ENCODE peak calls at places on chromosome 2, in ten cellular contexts. H is stimulated activated CD8-positive, alpha-beta memory T cell treated with anti-CD3 and anti-CD28 coated beads, Interleukin-4, amount 100 ng/mL, for 24 hours; W is 8988T; D is testis; V is hypothalamus; A is choroid plexus epithelial cell; K is effector CD4-positive, alpha-beta T cell; I is coronary artery; O is mammary epithelial cell; Q is activated T-helper 2 cell treated with anti-CD3 and anti-CD28 coated beads, Interferon-gamma antibody, Interleukin-2, Interleukin-4, amounts not matched to agents 10 μg/mL and 5 μg/mL and 100 μg/mL, durations not matched to agents 14 hours and 24 hours and 36 hours. N is an unnamed sample.

GRCh38 chr2:32632089-32632488 is 4.2 kb downstream of the TTC27 start:
- DNase-seq in H (no peak), W (no peak), D (no peak), V (no peak), A (peak; percentile 56), K (no peak), I (no peak), O (peak; percentile 59), Q (no peak), N (no peak)

GRCh38 chr2:171522057-171522803 is at the start of gene CYBRD1:
- DNase-seq in H (no peak), W (peak; percentile 46), D (peak; percentile 86), V (peak; percentile 85), A (peak; percentile 90), K (no peak), I (peak; percentile 92), O (peak; percentile 44), Q (peak; percentile 9), N (peak; percentile 3)

GRCh38 chr2:175309799-175310198 is 128.3 kb upstream of the ATP5MC3 start:
- DNase-seq in H (no peak), W (peak; percentile 31), D (peak; percentile 20), V (no peak), A (peak; percentile 40), K (no peak), I (no peak), O (no peak), Q (no peak), N (no peak)

GRCh38 chr2:70994445-70995226 is at the start of gene TEX261:
- DNase-seq in H (peak; percentile 89), W (peak; percentile 91), D (peak; percentile 86), V (peak; percentile 77), A (peak; percentile 82), K (peak; percentile 83), I (peak; percentile 93), O (peak; percentile 84), Q (peak; percentile 89), N (peak; percentile 90)

GRCh38 chr2:42095923-42096408 is 48.1 kb downstream of the PKDCC start:
- DNase-seq in H (peak; percentile 51), W (no peak), D (peak; percentile 90), V (peak; percentile 39), A (peak; percentile 91), K (peak; percentile 71), I (no peak), O (peak; percentile 56), Q (peak; percentile 57), N (peak; percentile 46)

GRCh38 chr2:140353541-140353940 is 1573.4 kb upstream of the NXPH2 start:
- DNase-seq in H (no peak), W (no peak), D (no peak), V (no peak), A (peak; percentile 77), K (no peak), I (no peak), O (peak; percentile 45), Q (no peak), N (no peak)

GRCh38 chr2:19714926-19715325 is 186.9 kb downstream of the TTC32 start:
- DNase-seq in H (no peak), W (no peak), D (no peak), V (no peak), A (no peak), K (no peak), I (no peak), O (no peak), Q (no peak), N (no peak)

GRCh38 chr2:30255466-30256408 is 24.4 kb downstream of the LBH start:
- DNase-seq in H (no peak), W (no peak), D (no peak), V (no peak), A (no peak), K (no peak), I (peak; percentile 64), O (no peak), Q (no peak), N (no peak)

GRCh38 chr2:240620149-240620731 is 5.0 kb upstream of the GPR35 start:
- DNase-seq in H (no peak), W (peak; percentile 5), D (no peak), V (no peak), A (no peak), K (no peak), I (no peak), O (no peak), Q (no peak), N (no peak)

GRCh38 chr2:167940745-167941507 is 306.5 kb downstream of the STK39 start:
- DNase-seq in H (no peak), W (no peak), D (no peak), V (no peak), A (no peak), K (no peak), I (no peak), O (no peak), Q (no peak), N (no peak)

GRCh38 chr2:10547011-10547410 is 98.9 kb upstream of the ODC1 start:
- DNase-seq in H (no peak), W (peak; percentile 68), D (no peak), V (no peak), A (no peak), K (no peak), I (no peak), O (peak; percentile 52), Q (no peak), N (no peak)

GRCh38 chr2:70664525-70664924 is 103.5 kb downstream of the ADD2 start:
- DNase-seq in H (no peak), W (no peak), D (no peak), V (no peak), A (no peak), K (no peak), I (no peak), O (no peak), Q (no peak), N (no peak)

GRCh38 chr2:54635554-54636152 is 87.8 kb upstream of the EML6 start:
- DNase-seq in H (no peak), W (no peak), D (no peak), V (no peak), A (peak; percentile 30), K (no peak), I (no peak), O (no peak), Q (no peak), N (no peak)

GRCh38 chr2:101109451-101110140 is 41.6 kb downstream of the TBC1D8 start:
- DNase-seq in H (no peak), W (no peak), D (no peak), V (no peak), A (peak; percentile 37), K (no peak), I (no peak), O (no peak), Q (no peak), N (no peak)

GRCh38 chr2:121561617-121562268 is 31.1 kb downstream of the RNU4ATAC start:
- DNase-seq in H (no peak), W (no peak), D (peak; percentile 43), V (no peak), A (peak; percentile 52), K (no peak), I (no peak), O (peak; percentile 73), Q (no peak), N (no peak)

GRCh38 chr2:69642709-69643601 is 584 bp downstream of the AAK1 start:
- DNase-seq in H (peak; percentile 49), W (no peak), D (peak; percentile 59), V (peak; percentile 25), A (peak; percentile 87), K (peak; percentile 42), I (no peak), O (peak; percentile 69), Q (peak; percentile 44), N (peak; percentile 39)

GRCh38 chr2:53867773-53868172 is 8.0 kb upstream of the GPR75 start:
- DNase-seq in H (no peak), W (no peak), D (no peak), V (no peak), A (no peak), K (no peak), I (no peak), O (no peak), Q (no peak), N (no peak)

GRCh38 chr2:207825958-207826330 is 56.2 kb upstream of the FZD5 start:
- DNase-seq in H (no peak), W (no peak), D (no peak), V (no peak), A (no peak), K (no peak), I (no peak), O (no peak), Q (no peak), N (no peak)

GRCh38 chr2:162916286-162916801 is 77.8 kb upstream of the KCNH7 start:
- DNase-seq in H (no peak), W (no peak), D (no peak), V (no peak), A (no peak), K (no peak), I (no peak), O (no peak), Q (no peak), N (no peak)

GRCh38 chr2:27306657-27307544 is 1.3 kb downstream of the UCN start:
- DNase-seq in H (peak; percentile 17), W (no peak), D (no peak), V (no peak), A (no peak), K (peak; percentile 11), I (no peak), O (no peak), Q (no peak), N (no peak)

GRCh38 chr2:105610444-105611327 is 134.0 kb upstream of the NCK2 start:
- DNase-seq in H (no peak), W (no peak), D (peak; percentile 57), V (no peak), A (no peak), K (no peak), I (no peak), O (peak; percentile 11), Q (no peak), N (no peak)

GRCh38 chr2:142142595-142142994 is 11.8 kb upstream of the LRP1B start:
- DNase-seq in H (no peak), W (no peak), D (no peak), V (no peak), A (peak; percentile 37), K (no peak), I (no peak), O (peak; percentile 79), Q (no peak), N (no peak)